ENCODE peak calls at places on chromosomes 3 and 15, in eight cellular contexts. O, K, A, P, F, T, R and E are unnamed samples.

GRCh38 chr3:42012378-42012934 is 50.6 kb upstream of the ULK4 start:
- DNase-seq in O (no peak), K (peak; percentile 78), A (no peak), P (no peak), F (no peak), T (no peak), R (no peak), E (no peak)

GRCh38 chr15:63018639-63019038 is 23.9 kb upstream of the TPM1 start:
- DNase-seq in O (no peak), K (no peak), A (peak; percentile 40), P (no peak), F (peak; percentile 39), T (no peak), R (no peak), E (no peak)

GRCh38 chr15:96342611-96343528 is 12.4 kb downstream of the NR2F2 start:
- DNase-seq in O (no peak), K (no peak), A (peak; percentile 40), P (no peak), F (no peak), T (peak; percentile 68), R (no peak), E (no peak)

GRCh38 chr3:62938583-62938982 is 63.4 kb upstream of the CADPS start:
- DNase-seq in O (no peak), K (no peak), A (no peak), P (no peak), F (no peak), T (no peak), R (no peak), E (no peak)

GRCh38 chr3:187661267-187661666 is 8.9 kb downstream of the SST start:
- DNase-seq in O (no peak), K (peak; percentile 43), A (no peak), P (no peak), F (no peak), T (no peak), R (no peak), E (no peak)

GRCh38 chr15:28975766-28976179 is 90.0 kb downstream of the APBA2 start:
- DNase-seq in O (no peak), K (peak; percentile 50), A (peak; percentile 70), P (no peak), F (peak; percentile 55), T (no peak), R (peak; percentile 69), E (peak; percentile 29)

GRCh38 chr3:74079961-74080562 is 455.3 kb upstream of the PDZRN3 start:
- DNase-seq in O (no peak), K (no peak), A (peak; percentile 0), P (no peak), F (no peak), T (no peak), R (peak; percentile 52), E (no peak)

GRCh38 chr15:52803543-52804306 is 13.6 kb upstream of the ONECUT1 start:
- DNase-seq in O (no peak), K (no peak), A (no peak), P (no peak), F (no peak), T (no peak), R (no peak), E (no peak)

GRCh38 chr15:25345943-25346342 is 92.9 kb downstream of the UBE3A start:
- DNase-seq in O (no peak), K (peak; percentile 34), A (peak; percentile 52), P (peak; percentile 60), F (peak; percentile 4), T (no peak), R (peak; percentile 70), E (no peak)

GRCh38 chr3:25603703-25604102 is 61.0 kb downstream of the TOP2B start:
- DNase-seq in O (no peak), K (no peak), A (peak; percentile 37), P (no peak), F (no peak), T (no peak), R (no peak), E (no peak)

GRCh38 chr3:129892857-129893615 is 475 bp downstream of the TMCC1 start:
- DNase-seq in O (no peak), K (peak; percentile 35), A (peak; percentile 5), P (peak; percentile 90), F (no peak), T (peak; percentile 91), R (peak; percentile 86), E (no peak)

GRCh38 chr15:48962662-48963523 is 826 bp downstream of the SHC4 start:
- DNase-seq in O (no peak), K (peak; percentile 27), A (peak; percentile 62), P (peak; percentile 69), F (peak; percentile 61), T (peak; percentile 76), R (peak; percentile 49), E (no peak)

GRCh38 chr15:75578206-75578947 is 738 bp downstream of the PTPN9 start:
- DNase-seq in O (peak; percentile 38), K (no peak), A (no peak), P (peak; percentile 71), F (no peak), T (no peak), R (peak; percentile 19), E (no peak)

GRCh38 chr15:63292241-63292640 is 14.8 kb downstream of the APH1B start:
- DNase-seq in O (no peak), K (no peak), A (no peak), P (no peak), F (no peak), T (no peak), R (no peak), E (no peak)

GRCh38 chr3:112847692-112848091 is 1.0 kb upstream of the CD200R1L start:
- DNase-seq in O (no peak), K (no peak), A (no peak), P (no peak), F (no peak), T (no peak), R (no peak), E (no peak)

GRCh38 chr3:89467886-89468479 is 360.6 kb downstream of the EPHA3 start:
- DNase-seq in O (no peak), K (no peak), A (no peak), P (no peak), F (no peak), T (no peak), R (peak; percentile 21), E (no peak)

GRCh38 chr3:196238612-196239190 is 22.4 kb downstream of the SLC51A start:
- DNase-seq in O (no peak), K (no peak), A (no peak), P (no peak), F (peak; percentile 78), T (no peak), R (no peak), E (no peak)

GRCh38 chr3:101973163-101973505 is 123.8 kb downstream of the NFKBIZ start:
- DNase-seq in O (no peak), K (peak; percentile 65), A (no peak), P (no peak), F (no peak), T (no peak), R (no peak), E (no peak)

GRCh38 chr3:48130321-48130881 is 57.8 kb downstream of the CDC25A start:
- DNase-seq in O (peak; percentile 60), K (no peak), A (peak; percentile 95), P (peak; percentile 95), F (peak; percentile 96), T (peak; percentile 96), R (peak; percentile 46), E (no peak)

GRCh38 chr15:66043264-66043663 is 174.0 kb downstream of the RAB11A start:
- DNase-seq in O (no peak), K (no peak), A (no peak), P (no peak), F (no peak), T (no peak), R (no peak), E (no peak)

GRCh38 chr3:179526989-179527391 is 35.7 kb upstream of the ACTL6A start:
- DNase-seq in O (no peak), K (no peak), A (peak; percentile 93), P (peak; percentile 80), F (peak; percentile 84), T (no peak), R (peak; percentile 89), E (no peak)

GRCh38 chr15:101684877-101685276 is 32.7 kb upstream of the TM2D3 start:
- DNase-seq in O (no peak), K (no peak), A (no peak), P (no peak), F (no peak), T (no peak), R (no peak), E (no peak)
- H3K27ac ChIP-seq in O (no peak overlapping the region), K (no peak overlapping the region), A (peak overlapping the region; percentile 71), P (no peak overlapping the region), F (peak overlapping the region; percentile 20), T (no peak overlapping the region), R (no peak overlapping the region), E (peak overlapping the region; percentile 61)

GRCh38 chr3:77526573-77526972 is 486.7 kb downstream of the ROBO2 start:
- DNase-seq in O (no peak), K (no peak), A (no peak), P (no peak), F (no peak), T (no peak), R (no peak), E (no peak)

GRCh38 chr3:77529522-77529921 is 489.6 kb downstream of the ROBO2 start:
- DNase-seq in O (no peak), K (no peak), A (no peak), P (no peak), F (no peak), T (no peak), R (no peak), E (no peak)

GRCh38 chr3:77530870-77531269 is 491.0 kb downstream of the ROBO2 start:
- DNase-seq in O (no peak), K (no peak), A (no peak), P (no peak), F (peak; percentile 29), T (no peak), R (no peak), E (no peak)

GRCh38 chr3:77524467-77524866 is 484.6 kb downstream of the ROBO2 start:
- DNase-seq in O (no peak), K (no peak), A (no peak), P (no peak), F (no peak), T (no peak), R (peak; percentile 30), E (no peak)

GRCh38 chr3:77525283-77525682 is 485.4 kb downstream of the ROBO2 start:
- DNase-seq in O (no peak), K (no peak), A (no peak), P (no peak), F (no peak), T (no peak), R (no peak), E (no peak)
- H3K27ac ChIP-seq in O (no peak overlapping the region), K (no peak overlapping the region), A (no peak overlapping the region), P (no peak overlapping the region), F (no peak overlapping the region), T (no peak overlapping the region), R (no peak overlapping the region), E (no peak overlapping the region)

DNA sequence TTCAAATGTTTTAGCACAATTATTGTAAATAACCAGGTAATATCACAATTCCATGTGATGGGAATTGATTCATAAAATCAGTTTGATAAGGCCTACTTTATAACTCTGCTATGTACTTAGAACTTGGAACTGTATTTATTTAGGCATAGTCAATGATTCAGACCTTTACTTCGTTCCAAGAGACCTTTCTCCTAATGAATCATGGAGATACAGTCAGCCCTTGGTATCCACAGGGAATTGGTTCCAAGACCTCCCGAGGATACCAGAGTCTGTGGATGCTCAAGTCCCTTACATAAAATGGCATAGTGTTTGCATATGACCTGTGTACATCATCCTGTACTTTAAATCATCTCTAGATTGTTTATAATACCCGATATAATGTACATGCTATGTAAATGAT is 60.8 kb upstream of the UMPS start:
- DNase-seq in O (no peak), K (peak; percentile 11), A (peak; percentile 26), P (no peak), F (peak; percentile 89), T (no peak), R (no peak), E (no peak)
- H3K27ac ChIP-seq in O (no peak overlapping the region), K (no peak overlapping the region), A (no peak overlapping the region), P (no peak overlapping the region), F (no peak overlapping the region), T (no peak overlapping the region), R (no peak overlapping the region), E (no peak overlapping the region)

GRCh38 chr3:29247088-29247745 is 33.7 kb upstream of the RBMS3 start:
- DNase-seq in O (no peak), K (no peak), A (no peak), P (no peak), F (no peak), T (no peak), R (no peak), E (no peak)
- H3K27ac ChIP-seq in O (no peak overlapping the region), K (no peak overlapping the region), A (no peak overlapping the region), P (no peak overlapping the region), F (no peak overlapping the region), T (no peak overlapping the region), R (no peak overlapping the region), E (no peak overlapping the region)